ENCODE peak calls at places on chromosomes 3 and 15, in seven cellular contexts. P, W, F, H, S, T and A are unnamed samples.

GRCh38 chr15:74783072-74783807 is 1.4 kb downstream of the CSK start:
- DNase-seq in P (no peak), W (no peak), F (peak; percentile 58), H (peak; percentile 36), S (no peak), T (peak; percentile 73), A (no peak)

GRCh38 chr3:145094355-145094941 is 1066.5 kb downstream of the PLOD2 start:
- DNase-seq in P (peak; percentile 21), W (no peak), F (peak; percentile 89), H (peak; percentile 54), S (no peak), T (peak; percentile 48), A (peak; percentile 55)

GRCh38 chr3:13207578-13207922 is 134.3 kb upstream of the IQSEC1 start:
- DNase-seq in P (no peak), W (no peak), F (no peak), H (no peak), S (no peak), T (no peak), A (no peak)

GRCh38 chr15:89489376-89489775 is 7.0 kb downstream of the RHCG start:
- DNase-seq in P (no peak), W (no peak), F (no peak), H (no peak), S (no peak), T (no peak), A (no peak)

GRCh38 chr15:53251998-53252397 is 461.9 kb upstream of the ONECUT1 start:
- DNase-seq in P (no peak), W (no peak), F (no peak), H (no peak), S (no peak), T (no peak), A (no peak)

GRCh38 chr15:75068748-75069147 is 45.4 kb downstream of the PPCDC start:
- DNase-seq in P (no peak), W (no peak), F (no peak), H (no peak), S (no peak), T (peak; percentile 41), A (no peak)

GRCh38 chr3:118808743-118809142 is 225.9 kb downstream of the IGSF11 start:
- DNase-seq in P (peak; percentile 24), W (no peak), F (no peak), H (no peak), S (no peak), T (no peak), A (peak; percentile 93)

GRCh38 chr3:145013931-145014330 is 1042.3 kb downstream of the DIPK2A start:
- DNase-seq in P (no peak), W (no peak), F (no peak), H (no peak), S (no peak), T (no peak), A (no peak)

GRCh38 chr15:99306694-99307338 is 55.5 kb downstream of the LRRC28 start:
- DNase-seq in P (peak; percentile 48), W (no peak), F (peak; percentile 34), H (peak; percentile 8), S (no peak), T (no peak), A (no peak)

GRCh38 chr15:90866161-90866715 is 2.1 kb upstream of the FURIN start:
- DNase-seq in P (no peak), W (peak; percentile 14), F (no peak), H (no peak), S (no peak), T (no peak), A (no peak)

GRCh38 chr3:127820871-127821853 is 1.2 kb downstream of the MGLL start:
- DNase-seq in P (no peak), W (no peak), F (peak; percentile 64), H (peak; percentile 56), S (no peak), T (peak; percentile 36), A (no peak)

GRCh38 chr3:72295974-72296450 is 511.1 kb upstream of the PROK2 start:
- DNase-seq in P (no peak), W (no peak), F (no peak), H (no peak), S (no peak), T (no peak), A (no peak)
- H2BK5ac ChIP-seq in P (no peak overlapping the region), W (no peak overlapping the region), F (no peak overlapping the region), H (no peak overlapping the region), S (no peak overlapping the region), T (no peak overlapping the region), A (no peak overlapping the region)

DNA sequence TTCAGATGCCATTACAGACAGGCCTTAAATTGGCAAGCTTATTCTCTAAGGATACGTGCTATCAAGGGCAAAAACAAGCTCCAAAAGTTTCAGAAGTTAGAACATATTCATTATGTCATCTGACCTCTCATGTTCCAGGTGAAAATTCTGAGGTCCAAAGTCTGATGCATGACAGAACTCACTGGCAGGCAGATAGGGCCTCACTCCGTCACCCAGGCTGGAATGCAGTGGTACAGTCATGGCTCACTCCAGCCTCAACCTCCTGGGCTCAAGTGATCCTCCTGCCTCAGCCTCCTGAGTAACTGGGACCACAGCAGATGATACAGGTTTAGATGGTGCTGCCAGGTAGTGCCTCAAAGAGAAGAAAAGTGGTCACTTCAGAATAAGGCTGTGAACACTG is 15.5 kb downstream of the MRPS25 start:
- DNase-seq in P (no peak), W (no peak), F (no peak), H (no peak), S (no peak), T (no peak), A (no peak)
- H2AK5ac ChIP-seq in P (no peak overlapping the region), W (no peak overlapping the region), F (no peak overlapping the region), H (no peak overlapping the region), S (no peak overlapping the region), T (no peak overlapping the region), A (no peak overlapping the region)

DNA sequence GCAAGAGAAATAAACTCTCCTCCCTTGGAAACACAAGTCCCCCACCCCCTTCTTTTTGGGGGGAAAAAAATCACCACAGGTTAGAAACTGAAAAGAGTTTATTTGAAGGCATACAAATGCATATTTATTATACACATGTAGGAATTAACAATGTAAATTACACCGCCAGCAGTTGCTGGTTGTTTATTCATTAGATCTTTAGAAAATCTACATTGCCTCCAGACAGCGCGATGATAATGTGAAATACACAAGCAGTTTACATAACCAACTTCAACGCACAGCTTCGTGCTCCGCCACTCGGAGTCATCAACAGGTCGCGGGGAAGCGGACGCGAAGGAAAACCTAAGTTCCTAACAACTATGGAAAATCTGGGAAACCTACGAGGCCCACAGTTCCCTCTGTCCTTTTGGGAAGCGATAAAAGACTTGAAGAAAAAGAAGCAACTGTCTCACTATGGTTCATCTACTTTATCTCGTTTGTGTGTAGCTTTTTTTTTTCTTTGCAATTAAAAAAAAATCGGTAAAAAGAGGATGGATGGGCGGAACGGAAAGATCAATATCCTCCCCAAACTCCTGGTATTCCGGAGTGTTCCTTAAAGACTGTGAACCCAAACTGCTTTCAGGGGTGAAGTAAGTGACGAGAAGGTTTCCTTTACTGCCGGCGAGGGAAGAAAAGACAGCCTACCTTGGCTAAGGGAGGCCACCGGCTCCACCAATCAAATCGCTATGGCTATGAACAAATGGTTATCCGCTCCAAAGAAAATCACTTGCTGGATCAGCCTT is 8.4 kb upstream of the FOXB1 start:
- DNase-seq in P (peak; percentile 24), W (peak; percentile 54), F (no peak), H (no peak), S (no peak), T (no peak), A (peak; percentile 44)
- H2BK5ac ChIP-seq in P (no peak overlapping the region), W (no peak overlapping the region), F (no peak overlapping the region), H (no peak overlapping the region), S (peak overlapping the region; percentile 40), T (no peak overlapping the region), A (no peak overlapping the region)

GRCh38 chr3:182715006-182715405 is 78.3 kb upstream of the ATP11B start:
- DNase-seq in P (no peak), W (no peak), F (no peak), H (no peak), S (no peak), T (no peak), A (no peak)
- H2AK5ac ChIP-seq in P (no peak overlapping the region), W (no peak overlapping the region), F (no peak overlapping the region), H (no peak overlapping the region), S (no peak overlapping the region), T (no peak overlapping the region), A (no peak overlapping the region)

GRCh38 chr3:189988322-189988721 is 132.4 kb downstream of the P3H2 start:
- DNase-seq in P (no peak), W (no peak), F (no peak), H (no peak), S (no peak), T (no peak), A (no peak)

GRCh38 chr3:189988854-189989253 is 131.8 kb downstream of the P3H2 start:
- DNase-seq in P (no peak), W (no peak), F (no peak), H (no peak), S (no peak), T (no peak), A (no peak)

GRCh38 chr3:189985938-189986337 is 134.8 kb downstream of the P3H2 start:
- DNase-seq in P (no peak), W (no peak), F (no peak), H (peak; percentile 22), S (no peak), T (peak; percentile 10), A (no peak)

GRCh38 chr3:189995129-189995528 is 125.6 kb downstream of the P3H2 start:
- DNase-seq in P (no peak), W (peak; percentile 35), F (peak; percentile 65), H (peak; percentile 42), S (no peak), T (no peak), A (peak; percentile 71)

DNA sequence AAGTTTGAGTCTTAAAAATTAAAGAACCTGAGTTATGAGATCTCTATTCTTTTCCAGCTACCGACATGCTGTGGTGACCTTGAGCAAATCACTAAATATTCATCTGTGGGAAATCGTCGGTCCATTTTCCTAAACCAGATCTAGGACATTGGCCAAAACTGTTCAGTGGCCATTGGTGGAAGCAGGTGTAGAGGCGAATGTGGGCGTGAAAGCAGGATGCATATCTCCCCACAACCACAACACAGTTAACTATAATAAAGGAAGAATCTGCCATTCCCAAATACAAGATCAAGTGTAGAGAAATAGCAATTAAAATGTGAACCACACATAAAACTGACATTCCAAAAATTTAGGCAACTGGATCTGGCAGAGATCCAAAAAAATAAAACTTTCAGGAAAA is 129.9 kb downstream of the P3H2 start:
- DNase-seq in P (no peak), W (no peak), F (no peak), H (no peak), S (no peak), T (no peak), A (no peak)
- H2BK5ac ChIP-seq in P (no peak overlapping the region), W (no peak overlapping the region), F (no peak overlapping the region), H (no peak overlapping the region), S (no peak overlapping the region), T (no peak overlapping the region), A (no peak overlapping the region)

DNA sequence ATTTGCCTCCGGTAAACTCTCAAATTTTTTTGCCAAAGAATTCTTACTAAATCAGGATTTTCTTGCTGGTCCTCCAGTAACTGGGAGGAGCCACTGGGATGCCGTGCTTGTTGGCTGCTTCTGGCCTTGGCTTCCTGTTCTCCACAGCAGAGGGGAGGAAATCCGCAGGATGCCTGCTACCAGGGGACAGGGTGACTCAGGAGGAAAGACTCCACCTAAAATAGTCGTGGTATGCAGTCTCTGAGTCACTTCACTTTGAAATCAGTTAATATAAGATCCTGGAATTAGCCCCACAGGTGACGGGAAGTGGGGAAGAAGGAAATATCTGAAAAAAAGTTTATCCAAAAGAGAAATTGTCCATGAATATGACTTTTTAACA is 6.5 kb upstream of the TM4SF18 start:
- DNase-seq in P (no peak), W (peak; percentile 83), F (peak; percentile 88), H (peak; percentile 97), S (peak; percentile 58), T (peak; percentile 98), A (peak; percentile 98)
- H2AK5ac ChIP-seq in P (no peak overlapping the region), W (no peak overlapping the region), F (no peak overlapping the region), H (no peak overlapping the region), S (no peak overlapping the region), T (no peak overlapping the region), A (no peak overlapping the region)